ENCODE peak calls at places on chromosomes 6 and 20, in ten cellular contexts. One of them, this sample, is unnamed.

GRCh38 chr20:22423190-22423832 is 161.1 kb downstream of the FOXA2 start:
- DNase-seq in osteoblast: no peak
- DNase-seq in sigmoid colon: no peak
- DNase-seq in GM12865: no peak
- DNase-seq in suprapubic skin: no peak
- DNase-seq in NB4: no peak
- DNase-seq in neural progenitor cell: no peak
- DNase-seq in lower lobe of right lung: no peak
- DNase-seq in heart left ventricle: no peak
- DNase-seq in testis: no peak
- DNase-seq in this sample: no peak

GRCh38 chr20:19784511-19785172 is 26.6 kb downstream of the RIN2 start:
- DNase-seq in suprapubic skin: no peak
- DNase-seq in lower lobe of right lung: peak; percentile 75
- DNase-seq in heart left ventricle: peak; percentile 78
- DNase-seq in NB4: peak; percentile 75
- DNase-seq in osteoblast: peak; percentile 88
- DNase-seq in sigmoid colon: peak; percentile 78
- DNase-seq in GM12865: peak; percentile 67
- DNase-seq in testis: peak; percentile 72
- DNase-seq in neural progenitor cell: peak; percentile 81
- DNase-seq in this sample: peak; percentile 48

GRCh38 chr6:35297541-35298481 is at the start of gene DEF6:
- DNase-seq in testis: peak; percentile 80
- DNase-seq in sigmoid colon: peak; percentile 90
- DNase-seq in heart left ventricle: peak; percentile 84
- DNase-seq in GM12865: peak; percentile 95
- DNase-seq in neural progenitor cell: peak; percentile 90
- DNase-seq in suprapubic skin: peak; percentile 88
- DNase-seq in lower lobe of right lung: peak; percentile 92
- DNase-seq in osteoblast: no peak
- DNase-seq in NB4: peak; percentile 99
- DNase-seq in this sample: peak; percentile 97

GRCh38 chr6:87420360-87420759 is 12.6 kb downstream of the CFAP206 start:
- DNase-seq in sigmoid colon: no peak
- DNase-seq in suprapubic skin: no peak
- DNase-seq in heart left ventricle: no peak
- DNase-seq in GM12865: no peak
- DNase-seq in neural progenitor cell: no peak
- DNase-seq in NB4: no peak
- DNase-seq in testis: no peak
- DNase-seq in osteoblast: no peak
- DNase-seq in lower lobe of right lung: no peak
- DNase-seq in this sample: no peak

GRCh38 chr6:26273673-26274595 is 91.1 kb upstream of the BTN3A2 start:
- DNase-seq in neural progenitor cell: no peak
- DNase-seq in lower lobe of right lung: no peak
- DNase-seq in suprapubic skin: no peak
- DNase-seq in testis: no peak
- DNase-seq in heart left ventricle: no peak
- DNase-seq in osteoblast: peak; percentile 58
- DNase-seq in GM12865: peak; percentile 87
- DNase-seq in NB4: peak; percentile 45
- DNase-seq in sigmoid colon: no peak
- DNase-seq in this sample: no peak

GRCh38 chr20:13028673-13029072 is 19.9 kb downstream of the SPTLC3 start:
- DNase-seq in sigmoid colon: no peak
- DNase-seq in suprapubic skin: no peak
- DNase-seq in neural progenitor cell: no peak
- DNase-seq in heart left ventricle: no peak
- DNase-seq in osteoblast: no peak
- DNase-seq in NB4: no peak
- DNase-seq in GM12865: no peak
- DNase-seq in lower lobe of right lung: no peak
- DNase-seq in testis: no peak
- DNase-seq in this sample: no peak

GRCh38 chr6:130967502-130968469 is 95.3 kb downstream of the EPB41L2 start:
- DNase-seq in NB4: no peak
- DNase-seq in GM12865: no peak
- DNase-seq in sigmoid colon: no peak
- DNase-seq in testis: no peak
- DNase-seq in osteoblast: no peak
- DNase-seq in heart left ventricle: no peak
- DNase-seq in suprapubic skin: no peak
- DNase-seq in neural progenitor cell: no peak
- DNase-seq in lower lobe of right lung: no peak
- DNase-seq in this sample: no peak

GRCh38 chr20:708956-709355 is 33.4 kb upstream of the SCRT2 start:
- DNase-seq in testis: no peak
- DNase-seq in lower lobe of right lung: no peak
- DNase-seq in GM12865: no peak
- DNase-seq in NB4: no peak
- DNase-seq in neural progenitor cell: no peak
- DNase-seq in heart left ventricle: no peak
- DNase-seq in suprapubic skin: peak; percentile 29
- DNase-seq in sigmoid colon: peak; percentile 25
- DNase-seq in osteoblast: peak; percentile 23
- DNase-seq in this sample: no peak

GRCh38 chr20:18686696-18687095 is 98.8 kb downstream of the DTD1 start:
- DNase-seq in osteoblast: no peak
- DNase-seq in GM12865: no peak
- DNase-seq in testis: no peak
- DNase-seq in NB4: no peak
- DNase-seq in heart left ventricle: no peak
- DNase-seq in sigmoid colon: no peak
- DNase-seq in lower lobe of right lung: no peak
- DNase-seq in neural progenitor cell: no peak
- DNase-seq in suprapubic skin: no peak
- DNase-seq in this sample: no peak

DNA sequence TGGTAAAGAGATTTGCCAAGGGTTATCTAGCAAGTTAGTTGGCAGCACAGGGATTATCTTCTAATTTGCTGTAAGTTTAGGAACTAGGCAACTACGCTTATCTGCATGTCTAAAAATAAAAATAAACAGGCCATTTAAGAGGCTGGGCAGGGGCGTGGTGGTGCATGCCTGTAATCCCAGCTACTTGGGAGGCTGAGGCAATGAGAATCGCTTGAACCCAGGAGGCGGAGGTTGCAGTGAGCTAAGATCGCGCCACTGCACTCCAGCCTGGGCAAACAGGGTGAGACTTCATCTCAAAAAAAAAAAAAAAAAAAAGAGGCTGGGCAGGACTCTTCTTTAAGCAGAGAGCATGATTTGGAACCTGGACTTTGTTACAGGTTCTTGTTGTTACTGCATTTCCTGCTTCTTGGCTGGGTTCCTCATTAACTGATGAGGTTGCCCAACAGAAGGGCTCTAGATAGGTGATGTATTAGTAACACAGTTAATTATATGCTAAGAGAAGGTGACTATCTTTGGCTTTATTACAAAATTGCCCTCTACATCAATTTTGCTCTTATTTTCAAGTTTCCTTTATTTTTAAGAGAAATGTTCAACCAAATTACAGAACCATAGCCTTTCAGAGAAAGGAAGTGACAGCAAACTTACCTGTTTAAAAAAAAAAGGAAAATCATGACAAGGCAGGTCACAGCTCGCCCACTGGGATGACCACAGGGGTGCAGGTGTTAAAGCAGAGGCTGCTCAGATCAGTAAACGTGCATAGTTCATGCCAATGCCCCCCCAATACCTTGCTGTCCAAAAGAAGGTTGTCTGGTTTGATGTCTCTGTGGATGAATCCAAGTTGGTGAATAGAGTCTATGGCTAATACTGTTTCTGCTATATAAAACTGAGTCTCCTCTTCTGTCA is 32.5 kb downstream of the STK38 start:
- DNase-seq in suprapubic skin: no peak
- DNase-seq in NB4: no peak
- DNase-seq in heart left ventricle: no peak
- DNase-seq in osteoblast: no peak
- DNase-seq in testis: no peak
- DNase-seq in neural progenitor cell: no peak
- DNase-seq in GM12865: no peak
- DNase-seq in sigmoid colon: no peak
- DNase-seq in lower lobe of right lung: no peak
- DNase-seq in this sample: no peak
- TF ChIP-seq CTCF in suprapubic skin: no peak
- TF ChIP-seq CTCF in NB4: no peak
- TF ChIP-seq CTCF in heart left ventricle: no peak
- TF ChIP-seq CTCF in osteoblast: no peak
- TF ChIP-seq CTCF in testis: no peak
- TF ChIP-seq CTCF in neural progenitor cell: no peak
- TF ChIP-seq CTCF in GM12865: no peak
- TF ChIP-seq CTCF in sigmoid colon: no peak
- TF ChIP-seq CTCF in lower lobe of right lung: no peak
- TF ChIP-seq CTCF in this sample: no peak

GRCh38 chr6:33075568-33076405 is at the start of gene HLA-DPB1:
- DNase-seq in NB4: peak; percentile 56
- DNase-seq in suprapubic skin: no peak
- DNase-seq in osteoblast: peak; percentile 94
- DNase-seq in lower lobe of right lung: no peak
- DNase-seq in neural progenitor cell: peak; percentile 40
- DNase-seq in GM12865: peak; percentile 91
- DNase-seq in heart left ventricle: no peak
- DNase-seq in testis: no peak
- DNase-seq in sigmoid colon: no peak
- DNase-seq in this sample: no peak
- H3K4me3 ChIP-seq in NB4: no peak within 1 kb of the TSS
- H3K4me3 ChIP-seq in suprapubic skin: peak within 1 kb of the TSS; percentile 37
- H3K4me3 ChIP-seq in osteoblast: no peak within 1 kb of the TSS
- H3K4me3 ChIP-seq in lower lobe of right lung: peak within 1 kb of the TSS; percentile 68
- H3K4me3 ChIP-seq in neural progenitor cell: no peak within 1 kb of the TSS
- H3K4me3 ChIP-seq in GM12865: peak within 1 kb of the TSS; percentile 79
- H3K4me3 ChIP-seq in heart left ventricle: peak within 1 kb of the TSS; percentile 6
- H3K4me3 ChIP-seq in testis: peak within 1 kb of the TSS; percentile 34
- H3K4me3 ChIP-seq in sigmoid colon: peak within 1 kb of the TSS; percentile 43
- H3K4me3 ChIP-seq in this sample: no peak within 1 kb of the TSS

GRCh38 chr20:63932606-63933160 is 23.5 kb downstream of the UCKL1 start:
- DNase-seq in sigmoid colon: no peak
- DNase-seq in neural progenitor cell: no peak
- DNase-seq in osteoblast: peak; percentile 57
- DNase-seq in lower lobe of right lung: no peak
- DNase-seq in testis: no peak
- DNase-seq in heart left ventricle: peak; percentile 23
- DNase-seq in NB4: no peak
- DNase-seq in suprapubic skin: no peak
- DNase-seq in GM12865: no peak
- DNase-seq in this sample: no peak

GRCh38 chr20:63935447-63935846 is 20.8 kb downstream of the UCKL1 start:
- DNase-seq in suprapubic skin: no peak
- DNase-seq in sigmoid colon: no peak
- DNase-seq in neural progenitor cell: no peak
- DNase-seq in osteoblast: peak; percentile 68
- DNase-seq in lower lobe of right lung: no peak
- DNase-seq in testis: no peak
- DNase-seq in heart left ventricle: no peak
- DNase-seq in NB4: no peak
- DNase-seq in GM12865: no peak
- DNase-seq in this sample: no peak

GRCh38 chr20:63933646-63934045 is 22.6 kb downstream of the UCKL1 start:
- DNase-seq in lower lobe of right lung: no peak
- DNase-seq in NB4: no peak
- DNase-seq in sigmoid colon: no peak
- DNase-seq in heart left ventricle: peak; percentile 24
- DNase-seq in osteoblast: peak; percentile 57
- DNase-seq in GM12865: no peak
- DNase-seq in neural progenitor cell: no peak
- DNase-seq in testis: no peak
- DNase-seq in suprapubic skin: no peak
- DNase-seq in this sample: no peak

GRCh38 chr20:63931735-63932134 is 24.5 kb downstream of the UCKL1 start:
- DNase-seq in NB4: no peak
- DNase-seq in neural progenitor cell: no peak
- DNase-seq in heart left ventricle: peak; percentile 30
- DNase-seq in testis: no peak
- DNase-seq in lower lobe of right lung: no peak
- DNase-seq in GM12865: no peak
- DNase-seq in suprapubic skin: no peak
- DNase-seq in sigmoid colon: no peak
- DNase-seq in osteoblast: peak; percentile 32
- DNase-seq in this sample: no peak

GRCh38 chr20:63934271-63935068 is 21.7 kb downstream of the UCKL1 start:
- DNase-seq in NB4: no peak
- DNase-seq in suprapubic skin: no peak
- DNase-seq in heart left ventricle: peak; percentile 30
- DNase-seq in GM12865: no peak
- DNase-seq in lower lobe of right lung: no peak
- DNase-seq in osteoblast: peak; percentile 75
- DNase-seq in testis: no peak
- DNase-seq in neural progenitor cell: peak; percentile 64
- DNase-seq in sigmoid colon: no peak
- DNase-seq in this sample: no peak
- TF ChIP-seq CTCF in NB4: peak; percentile 37
- TF ChIP-seq CTCF in suprapubic skin: no peak
- TF ChIP-seq CTCF in heart left ventricle: peak; percentile 20
- TF ChIP-seq CTCF in GM12865: peak; percentile 11
- TF ChIP-seq CTCF in lower lobe of right lung: peak; percentile 24
- TF ChIP-seq CTCF in osteoblast: no peak
- TF ChIP-seq CTCF in testis: no peak
- TF ChIP-seq CTCF in neural progenitor cell: peak; percentile 64
- TF ChIP-seq CTCF in sigmoid colon: no peak
- TF ChIP-seq CTCF in this sample: peak; percentile 44

DNA sequence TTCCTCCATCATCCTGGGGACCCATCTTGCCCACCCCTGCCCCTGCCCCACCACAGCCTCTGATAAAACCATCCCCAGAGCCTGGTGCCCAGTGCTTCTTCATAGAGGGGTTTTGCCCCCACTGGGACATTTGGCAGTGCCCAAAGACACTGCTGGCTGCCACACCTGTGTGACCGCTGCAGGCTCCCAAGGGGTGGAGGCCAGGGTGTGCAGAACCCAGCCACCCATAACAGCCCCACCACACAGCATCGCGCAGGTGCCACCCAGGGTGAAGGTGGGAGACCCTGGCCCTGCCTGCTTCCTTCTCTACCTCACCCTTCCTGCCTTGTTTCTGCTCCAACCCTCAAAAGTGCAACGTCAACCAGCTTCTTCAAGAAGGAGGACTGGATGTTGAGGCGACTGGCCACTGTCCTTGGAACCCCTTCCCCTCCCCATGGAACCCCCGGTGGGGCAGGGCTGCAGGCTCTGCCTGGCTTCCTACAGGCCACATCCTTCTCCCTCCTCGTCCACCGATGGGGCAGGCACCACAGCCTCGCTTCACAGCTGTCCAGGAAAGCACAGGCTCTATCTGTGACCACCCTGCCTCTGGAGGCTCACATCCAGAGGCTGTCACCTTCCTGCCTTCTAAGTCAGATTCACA is 79.2 kb upstream of the MPC1 start:
- DNase-seq in NB4: no peak
- DNase-seq in neural progenitor cell: no peak
- DNase-seq in suprapubic skin: no peak
- DNase-seq in lower lobe of right lung: no peak
- DNase-seq in sigmoid colon: no peak
- DNase-seq in GM12865: no peak
- DNase-seq in heart left ventricle: no peak
- DNase-seq in osteoblast: no peak
- DNase-seq in testis: no peak
- DNase-seq in this sample: no peak
- H3K4me3 ChIP-seq in NB4: no peak overlapping the region
- H3K4me3 ChIP-seq in neural progenitor cell: no peak overlapping the region
- H3K4me3 ChIP-seq in suprapubic skin: no peak overlapping the region
- H3K4me3 ChIP-seq in lower lobe of right lung: no peak overlapping the region
- H3K4me3 ChIP-seq in sigmoid colon: no peak overlapping the region
- H3K4me3 ChIP-seq in GM12865: no peak overlapping the region
- H3K4me3 ChIP-seq in heart left ventricle: no peak overlapping the region
- H3K4me3 ChIP-seq in osteoblast: no peak overlapping the region
- H3K4me3 ChIP-seq in testis: no peak overlapping the region
- H3K4me3 ChIP-seq in this sample: no peak overlapping the region

GRCh38 chr20:48198951-48199431 is 413.7 kb upstream of the SULF2 start:
- DNase-seq in NB4: no peak
- DNase-seq in testis: no peak
- DNase-seq in heart left ventricle: no peak
- DNase-seq in GM12865: no peak
- DNase-seq in osteoblast: no peak
- DNase-seq in lower lobe of right lung: no peak
- DNase-seq in neural progenitor cell: no peak
- DNase-seq in suprapubic skin: no peak
- DNase-seq in sigmoid colon: no peak
- DNase-seq in this sample: no peak
- TF ChIP-seq CTCF in NB4: no peak
- TF ChIP-seq CTCF in testis: no peak
- TF ChIP-seq CTCF in heart left ventricle: no peak
- TF ChIP-seq CTCF in GM12865: no peak
- TF ChIP-seq CTCF in osteoblast: no peak
- TF ChIP-seq CTCF in lower lobe of right lung: no peak
- TF ChIP-seq CTCF in neural progenitor cell: no peak
- TF ChIP-seq CTCF in suprapubic skin: no peak
- TF ChIP-seq CTCF in sigmoid colon: no peak
- TF ChIP-seq CTCF in this sample: no peak

This sample was measured in WERI-Rb-1.